ENCODE peak calls at places on chromosomes 12 and 14, in four cellular contexts. M, C, U and N are unnamed samples.

GRCh38 chr12:120584343-120585149 is 3.3 kb upstream of the POP5 start:
- DNase-seq in M (no peak), C (peak; percentile 79), U (no peak), N (peak; percentile 42)

GRCh38 chr12:106301611-106302321 is 767 bp upstream of the TCP11L2 start:
- DNase-seq in M (no peak), C (peak; percentile 80), U (peak; percentile 29), N (peak; percentile 9)

GRCh38 chr14:60757617-60758016 is 23.1 kb downstream of the MNAT1 start:
- DNase-seq in M (peak; percentile 46), C (no peak), U (peak; percentile 78), N (no peak)

GRCh38 chr14:61531741-61532505 is 163.4 kb upstream of the HIF1A start:
- DNase-seq in M (no peak), C (no peak), U (no peak), N (no peak)

GRCh38 chr14:74368441-74368840 is 20.2 kb downstream of the VRTN start:
- DNase-seq in M (no peak), C (peak; percentile 33), U (no peak), N (no peak)

GRCh38 chr12:29043069-29043468 is 106.0 kb upstream of the FAR2 start:
- DNase-seq in M (peak; percentile 44), C (no peak), U (peak; percentile 52), N (no peak)

GRCh38 chr14:75783184-75783583 is 122.1 kb downstream of the TTLL5 start:
- DNase-seq in M (no peak), C (no peak), U (no peak), N (no peak)

GRCh38 chr14:34361504-34362011 is 100.5 kb downstream of the SPTSSA start:
- DNase-seq in M (no peak), C (no peak), U (peak; percentile 65), N (no peak)

GRCh38 chr14:104253223-104253822 is 114.9 kb downstream of the KIF26A start:
- DNase-seq in M (no peak), C (peak; percentile 43), U (no peak), N (no peak)

GRCh38 chr12:116990971-116991966 is 80.5 kb downstream of the FBXW8 start:
- DNase-seq in M (peak; percentile 33), C (no peak), U (no peak), N (no peak)

GRCh38 chr12:113422030-113422900 is at the start of gene SDSL:
- DNase-seq in M (peak; percentile 57), C (peak; percentile 88), U (peak; percentile 88), N (no peak)

GRCh38 chr12:127459687-127460086 is 807.3 kb upstream of the TMEM132C start:
- DNase-seq in M (no peak), C (no peak), U (no peak), N (no peak)

GRCh38 chr12:127162902-127163301 is 1104.1 kb upstream of the TMEM132C start:
- DNase-seq in M (no peak), C (no peak), U (peak; percentile 46), N (no peak)

GRCh38 chr12:6236641-6236940 is 36.4 kb downstream of the CD9 start:
- DNase-seq in M (no peak), C (peak; percentile 39), U (no peak), N (no peak)
- TF ChIP-seq CTCF in M (no peak), C (no peak), U (no peak), N (no peak)

GRCh38 chr14:91115986-91116385 is 2.1 kb downstream of the DGLUCY start:
- DNase-seq in M (no peak), C (no peak), U (peak; percentile 31), N (no peak)

GRCh38 chr14:91112172-91112571 is 1.7 kb upstream of the DGLUCY start:
- DNase-seq in M (no peak), C (no peak), U (no peak), N (no peak)

GRCh38 chr14:91114079-91115065 is 499 bp downstream of the DGLUCY start:
- DNase-seq in M (no peak), C (peak; percentile 80), U (peak; percentile 70), N (peak; percentile 59)

GRCh38 chr14:91111443-91111842 is 2.4 kb upstream of the DGLUCY start:
- DNase-seq in M (no peak), C (no peak), U (no peak), N (no peak)

DNA sequence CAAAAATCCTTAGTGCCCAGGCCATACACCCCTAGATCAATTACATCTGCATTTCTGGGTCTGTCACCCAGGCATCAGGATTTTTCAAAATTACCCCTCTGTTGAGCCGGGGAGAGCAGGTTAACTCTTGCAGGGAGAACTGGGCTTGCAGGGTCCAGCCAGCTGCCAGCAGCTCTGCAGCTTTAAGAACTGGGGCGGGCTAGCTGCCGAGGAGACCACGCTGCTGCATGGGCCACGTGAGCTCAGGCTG is at the start of gene DGLUCY:
- DNase-seq in M (no peak), C (peak; percentile 90), U (peak; percentile 79), N (no peak)
- TF ChIP-seq CTCF in M (no peak), C (no peak), U (no peak), N (no peak)

GRCh38 chr14:71721791-71722190 is 210.4 kb upstream of the RGS6 start:
- DNase-seq in M (no peak), C (no peak), U (no peak), N (no peak)

GRCh38 chr14:71722885-71723284 is 209.3 kb upstream of the RGS6 start:
- DNase-seq in M (no peak), C (no peak), U (no peak), N (no peak)

GRCh38 chr14:71716371-71716770 is 215.9 kb upstream of the RGS6 start:
- DNase-seq in M (no peak), C (no peak), U (no peak), N (no peak)

GRCh38 chr14:71725802-71726638 is 206.2 kb upstream of the RGS6 start:
- DNase-seq in M (no peak), C (no peak), U (peak; percentile 85), N (no peak)

DNA sequence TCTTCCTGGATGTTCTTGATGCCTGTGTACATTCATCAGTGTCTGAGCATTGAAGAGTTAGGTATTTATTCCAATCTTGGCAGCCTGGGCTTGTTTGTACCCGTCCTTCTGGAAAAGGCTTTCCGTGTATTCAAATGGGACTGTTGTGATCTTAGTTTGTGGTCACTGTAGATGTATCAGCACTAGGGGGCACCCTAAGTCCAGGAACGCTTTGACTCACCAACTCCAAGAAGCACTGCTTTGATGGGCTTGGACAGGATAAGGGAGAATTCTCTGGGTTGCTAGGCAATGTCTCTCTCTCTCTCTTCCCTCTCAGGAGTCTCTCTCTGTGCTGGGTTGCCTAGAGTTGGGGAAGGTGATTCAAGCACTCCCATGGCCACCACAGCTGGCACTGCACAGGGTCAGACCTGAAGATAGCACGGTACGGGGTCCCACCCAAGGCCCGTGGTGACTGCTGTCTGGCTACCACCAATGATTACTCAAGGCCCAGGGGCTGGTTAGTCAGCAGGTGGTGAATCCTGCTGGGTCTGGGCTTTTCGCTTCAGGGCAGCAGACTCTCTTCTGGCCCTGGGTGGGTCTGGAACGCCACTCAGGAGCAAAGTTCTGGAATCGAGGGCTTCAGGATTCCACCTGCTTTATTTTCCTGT is 211.1 kb upstream of the RGS6 start:
- DNase-seq in M (no peak), C (no peak), U (peak; percentile 83), N (no peak)
- TF ChIP-seq CTCF in M (peak; percentile 80), C (peak; percentile 54), U (peak; percentile 74), N (peak; percentile 64)

DNA sequence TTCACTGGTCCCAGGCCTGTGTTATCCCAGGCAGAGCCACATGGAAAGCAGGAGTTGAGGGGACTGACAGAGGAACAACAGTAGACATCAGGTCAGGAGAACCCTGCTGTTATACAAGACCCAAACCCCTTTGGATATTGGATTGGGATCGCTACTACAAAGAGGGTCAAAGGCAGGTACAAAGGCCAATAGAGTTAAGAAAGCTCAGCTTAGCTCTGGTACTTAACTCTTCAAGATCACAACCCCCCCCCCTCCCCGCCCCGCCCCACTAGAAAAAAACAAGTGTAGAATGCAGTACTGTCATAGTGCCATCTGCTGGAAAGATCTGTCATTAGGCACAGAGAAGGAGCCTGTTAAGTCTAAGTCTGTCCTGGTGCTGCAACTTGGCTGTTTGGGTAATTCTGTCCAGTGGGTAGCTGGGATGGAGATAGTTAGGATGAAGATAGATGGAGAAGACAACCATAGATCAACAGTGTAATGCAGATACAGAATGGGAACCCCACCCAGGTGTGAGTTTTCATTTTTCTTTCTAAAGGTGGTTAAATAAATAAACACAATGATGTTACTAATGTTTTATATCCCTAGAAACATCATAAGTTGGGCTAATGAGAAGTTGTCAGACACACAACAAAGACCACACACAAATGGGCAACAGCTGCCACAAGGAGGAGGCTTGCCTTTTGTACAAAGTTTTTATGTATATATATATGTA is 17.2 kb downstream of the REM2 start:
- DNase-seq in M (no peak), C (no peak), U (peak; percentile 81), N (no peak)
- TF ChIP-seq CTCF in M (peak; percentile 62), C (peak; percentile 51), U (peak; percentile 71), N (peak; percentile 60)

GRCh38 chr12:24933694-24934407 is 15.1 kb downstream of the BCAT1 start:
- DNase-seq in M (no peak), C (no peak), U (no peak), N (no peak)
- TF ChIP-seq CTCF in M (no peak), C (no peak), U (no peak), N (no peak)

GRCh38 chr12:67692135-67692534 is 43.6 kb downstream of the DYRK2 start:
- DNase-seq in M (no peak), C (no peak), U (no peak), N (no peak)
- TF ChIP-seq CTCF in M (no peak), C (no peak), U (no peak), N (no peak)